ENCODE peak calls at places on chromosomes 7 and 10, in seven cellular contexts. W is prostate gland, V is breast epithelium, Y is A549, S is IMR-90, X is right lobe of liver, L is uterus. E is an unnamed sample.
A peak's percentile ranks its signal among the peaks of the same experiment; 100 is the strongest.

GRCh38 chr7:94580601-94581000 is 71.0 kb downstream of the CASD1 start:
- DNase-seq in W (no peak), V (no peak), Y (peak; percentile 41), S (peak; percentile 49), X (no peak), L (no peak), E (no peak)

GRCh38 chr10:126104767-126105166 is 208.4 kb downstream of the FANK1 start:
- DNase-seq in W (no peak), V (no peak), Y (no peak), S (no peak), X (no peak), L (no peak), E (no peak)

GRCh38 chr7:46696741-46697140 is 775.7 kb upstream of the IGFBP3 start:
- DNase-seq in W (no peak), V (no peak), Y (no peak), S (no peak), X (no peak), L (no peak), E (no peak)

GRCh38 chr7:133703547-133703946 is 423.6 kb upstream of the LRGUK start:
- DNase-seq in W (no peak), V (no peak), Y (no peak), S (peak; percentile 98), X (no peak), L (no peak), E (no peak)

GRCh38 chr7:88401009-88401623 is 94.4 kb upstream of the STEAP4 start:
- DNase-seq in W (no peak), V (no peak), Y (peak; percentile 4), S (no peak), X (no peak), L (no peak), E (no peak)

GRCh38 chr10:43338117-43338516 is 33.3 kb upstream of the FXYD4 start:
- DNase-seq in W (no peak), V (no peak), Y (no peak), S (no peak), X (no peak), L (no peak), E (no peak)

GRCh38 chr10:120503695-120504094 is 46.7 kb downstream of the PLPP4 start:
- DNase-seq in W (no peak), V (no peak), Y (no peak), S (no peak), X (no peak), L (no peak), E (no peak)

GRCh38 chr7:140062118-140062527 is 628 bp downstream of the PARP12 start:
- DNase-seq in W (no peak), V (no peak), Y (no peak), S (no peak), X (no peak), L (no peak), E (no peak)

DNA sequence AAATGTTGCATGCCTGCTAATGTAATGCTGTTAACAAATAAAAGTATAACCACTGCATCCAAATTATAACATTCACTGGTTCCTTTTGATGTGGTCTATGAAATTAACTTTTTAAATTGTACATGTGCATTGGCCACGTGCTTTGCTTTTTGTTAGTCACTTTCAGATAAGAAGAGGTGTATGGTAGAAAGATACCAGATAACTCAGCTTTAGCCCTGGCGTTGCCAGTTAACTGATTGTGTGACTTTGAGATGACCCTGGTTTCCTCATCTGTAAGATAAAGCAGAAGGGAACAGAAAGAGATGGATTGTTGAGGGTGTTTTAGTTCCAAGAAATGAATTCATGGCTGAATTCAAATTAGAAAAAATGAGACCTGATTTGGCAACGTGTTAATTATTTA is 1.9 kb upstream of the TRDMT1 start:
- DNase-seq in W (no peak), V (no peak), Y (no peak), S (no peak), X (no peak), L (no peak), E (no peak)
- TF ChIP-seq POLR2A in W (no peak), V (no peak), Y (no peak), S (no peak), X (no peak), L (no peak), E (no peak)

DNA sequence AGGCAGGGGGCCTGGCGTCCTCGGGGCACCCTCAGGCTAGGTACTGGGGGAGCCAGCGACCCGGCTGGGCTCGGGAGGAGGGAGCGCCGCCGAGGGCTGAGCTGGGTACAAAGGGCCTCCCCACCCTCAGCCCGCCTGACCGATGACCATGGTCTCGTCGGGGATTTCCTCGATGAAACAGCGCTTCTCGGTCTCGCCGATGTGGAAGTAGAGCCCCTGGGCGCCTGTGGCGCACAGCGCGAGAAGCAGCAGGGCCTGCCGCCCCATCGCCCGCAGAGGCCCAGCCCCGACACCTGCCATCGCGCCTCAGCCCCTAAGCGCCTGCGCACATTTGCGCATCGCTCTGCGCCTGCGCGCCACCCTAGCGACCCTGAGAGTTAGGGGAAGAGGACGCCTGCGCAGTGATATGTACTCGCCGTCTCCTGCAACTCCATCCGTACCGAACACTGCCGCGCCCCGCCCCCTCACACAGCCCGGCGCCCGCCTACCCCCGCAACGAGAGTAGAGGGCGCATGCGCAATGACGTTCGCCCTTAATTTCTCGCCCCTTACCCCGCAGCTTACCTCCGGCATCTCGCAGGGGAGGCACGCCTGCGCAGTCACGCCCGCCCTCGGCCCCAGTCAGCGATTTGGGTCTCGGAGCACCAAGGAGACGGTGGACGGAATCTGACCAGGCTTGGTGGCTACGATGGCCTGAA is at the start of gene TMED4:
- DNase-seq in W (peak; percentile 100), V (peak; percentile 99), Y (peak; percentile 98), S (peak; percentile 98), X (peak; percentile 100), L (peak; percentile 100), E (peak; percentile 99)
- TF ChIP-seq POLR2A in W (peak; percentile 82), V (peak; percentile 60), Y (peak; percentile 93), S (peak; percentile 73), X (peak; percentile 86), L (peak; percentile 84), E (peak; percentile 96)

DNA sequence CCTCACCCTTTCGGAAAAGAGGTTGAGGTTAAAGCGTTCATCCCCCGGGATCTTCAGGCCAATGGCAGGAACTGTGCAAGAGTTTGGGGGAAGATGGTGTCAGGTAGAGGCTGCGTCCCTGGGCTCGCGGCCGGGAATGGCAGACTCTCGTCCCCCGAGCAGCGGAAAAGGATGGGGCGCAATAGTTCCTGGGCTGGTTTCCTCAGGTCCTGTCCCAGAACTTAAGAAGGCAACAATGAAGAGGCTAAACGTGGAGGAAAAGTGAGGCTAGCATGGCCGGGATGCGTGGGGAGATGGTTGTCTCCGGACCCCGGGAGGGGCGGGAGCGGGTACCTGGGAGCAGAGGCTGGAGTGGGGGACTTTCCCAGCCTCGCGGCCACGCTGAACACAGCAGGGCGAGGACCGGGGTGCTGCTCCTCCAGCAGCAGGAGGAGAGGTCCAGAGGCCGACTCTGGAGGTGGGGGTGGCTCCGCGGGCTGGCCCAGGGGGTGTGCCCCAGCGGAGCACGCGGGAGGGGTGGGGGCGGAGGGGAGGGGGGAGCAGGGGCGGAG is 872 bp downstream of the IRF5 start:
- DNase-seq in W (no peak), V (no peak), Y (no peak), S (no peak), X (peak; percentile 67), L (no peak), E (no peak)
- TF ChIP-seq POLR2A in W (no peak), V (no peak), Y (no peak), S (no peak), X (no peak), L (no peak), E (no peak)

GRCh38 chr7:95608344-95609173 is 12.2 kb upstream of the PDK4 start:
- DNase-seq in W (peak; percentile 75), V (peak; percentile 93), Y (peak; percentile 61), S (peak; percentile 93), X (peak; percentile 94), L (peak; percentile 97), E (peak; percentile 60)
- TF ChIP-seq POLR2A in W (no peak), V (peak; percentile 57), Y (no peak), S (no peak), X (peak; percentile 21), L (peak; percentile 73), E (no peak)

DNA sequence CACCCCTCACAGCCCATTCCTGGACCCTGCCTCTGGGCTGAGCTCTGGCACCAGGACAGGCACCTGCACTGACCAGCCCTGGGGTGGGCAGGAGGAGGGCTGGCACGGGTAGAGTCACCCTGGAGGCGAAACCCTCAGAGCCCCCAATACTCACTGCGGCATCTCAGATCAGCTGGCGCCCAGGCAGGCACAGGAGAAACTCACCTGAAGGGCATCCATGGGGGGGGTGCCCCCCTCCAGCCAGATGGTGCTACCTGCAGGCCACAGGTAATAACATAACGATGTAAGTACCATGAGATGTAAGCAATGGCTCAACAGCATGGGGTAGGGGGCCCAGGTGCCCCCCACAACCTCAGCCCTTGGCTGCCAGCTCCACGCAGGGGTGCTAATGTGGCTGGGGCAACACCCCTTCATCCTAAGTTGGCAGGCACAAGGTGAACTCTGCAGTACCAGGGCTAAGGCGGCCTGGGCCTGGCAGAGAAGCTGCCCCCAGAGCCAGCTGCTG is 12.1 kb upstream of the PYROXD2 start:
- DNase-seq in W (no peak), V (no peak), Y (no peak), S (no peak), X (no peak), L (no peak), E (no peak)
- TF ChIP-seq POLR2A in W (no peak), V (no peak), Y (no peak), S (no peak), X (no peak), L (no peak), E (no peak)